ENCODE peak calls at places on chromosome 18, in five cellular contexts. P is cardiac muscle cell, L is endodermal cell, D is IMR-90, K is GM23338. T is an unnamed sample. For H3K36me3, the result is how much of the 10 kb centered on the place peaks cover.

GRCh38 chr18:51865538-51865937 is 474.5 kb upstream of the DCC start:
- DNase-seq in D (no peak), L (no peak), K (no peak), P (no peak), T (no peak)

GRCh38 chr18:7688580-7688979 is 121.5 kb downstream of the PTPRM start:
- DNase-seq in P (no peak), D (no peak), L (no peak), K (no peak), T (no peak)

GRCh38 chr18:6069103-6069502 is 173.8 kb upstream of the TMEM200C start:
- DNase-seq in P (no peak), K (no peak), D (no peak), L (no peak), T (no peak)

GRCh38 chr18:11488175-11488574 is 121.2 kb upstream of the SLC35G4 start:
- DNase-seq in D (peak), K (no peak), P (no peak), L (no peak), T (no peak)

GRCh38 chr18:57585421-57585820 is 1.1 kb downstream of the FECH start:
- DNase-seq in K (no peak), D (peak), P (no peak), L (no peak), T (no peak)

GRCh38 chr18:41113885-41114482 is 841.0 kb upstream of the PIK3C3 start:
- DNase-seq in K (no peak), D (peak), P (no peak), L (no peak), T (no peak)

GRCh38 chr18:21241224-21242131 is 554 bp upstream of the GREB1L start:
- DNase-seq in L (peak), P (peak), D (no peak), K (peak), T (peak)

GRCh38 chr18:39057423-39058057 is 1491.9 kb upstream of the CELF4 start:
- DNase-seq in L (no peak), K (no peak), P (no peak), D (peak), T (no peak)

GRCh38 chr18:12236934-12237832 is 17.0 kb upstream of the CIDEA start:
- DNase-seq in D (peak), K (peak), P (peak), L (peak), T (peak)

GRCh38 chr18:12021596-12021995 is 40.3 kb downstream of the IMPA2 start:
- DNase-seq in D (no peak), K (no peak), P (no peak), L (no peak), T (no peak)

GRCh38 chr18:31088532-31088931 is 13.7 kb downstream of the DSC2 start:
- DNase-seq in K (no peak), L (no peak), P (no peak), D (no peak), T (no peak)

GRCh38 chr18:47931707-47932103 is 1.2 kb upstream of the SMAD2 start:
- DNase-seq in P (peak), K (peak), L (no peak), D (no peak), T (peak)

GRCh38 chr18:23856466-23857175 is 157.9 kb upstream of the TTC39C start:
- DNase-seq in L (peak), P (no peak), K (no peak), D (peak), T (peak)

GRCh38 chr18:23493654-23494053 is 9.7 kb upstream of the RMC1 start:
- DNase-seq in P (no peak), L (peak), D (no peak), K (no peak), T (peak)

GRCh38 chr18:25826823-25827617 is 263.4 kb downstream of the SS18 start:
- DNase-seq in P (no peak), K (no peak), L (no peak), D (no peak), T (no peak)

GRCh38 chr18:70390366-70391090 is 101.7 kb downstream of the SOCS6 start:
- DNase-seq in K (no peak), L (no peak), P (no peak), D (peak), T (no peak)

GRCh38 chr18:44699571-44700261 is 19.0 kb downstream of the SETBP1 start:
- DNase-seq in P (no peak), D (no peak), L (no peak), K (no peak), T (no peak)

GRCh38 chr18:44697315-44697714 is 16.6 kb downstream of the SETBP1 start:
- DNase-seq in K (no peak), D (no peak), P (no peak), L (no peak), T (no peak)

GRCh38 chr18:44695503-44695902 is 14.8 kb downstream of the SETBP1 start:
- DNase-seq in L (no peak), K (no peak), D (no peak), P (no peak), T (no peak)

GRCh38 chr18:44698518-44698917 is 17.8 kb downstream of the SETBP1 start:
- DNase-seq in D (no peak), L (no peak), P (no peak), K (no peak), T (no peak)

DNA sequence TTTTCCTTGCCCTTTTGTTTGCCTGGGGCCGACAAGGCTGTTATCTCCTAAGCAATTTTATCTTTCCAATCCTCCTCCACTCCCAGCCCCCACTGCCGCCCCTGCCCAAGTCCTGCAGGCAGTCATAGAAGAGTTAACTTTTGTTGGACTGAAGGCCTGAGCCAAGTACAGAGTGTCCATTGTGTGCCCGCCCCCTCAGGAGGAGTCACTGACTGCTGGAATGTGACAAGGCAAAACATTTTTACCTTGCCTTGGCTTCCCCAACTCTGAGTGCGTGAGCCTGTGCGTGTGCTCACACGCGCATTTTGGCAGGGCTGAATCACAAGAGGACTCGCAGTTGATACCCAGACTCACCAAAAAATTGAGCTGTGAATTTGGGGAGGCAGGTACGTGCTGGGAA is 16.2 kb downstream of the SETBP1 start:
- DNase-seq in P (peak), L (peak), D (no peak), K (no peak), T (no peak)
- H3K4me3 ChIP-seq in P (no peak), L (peak), D (no peak), K (peak), T (no peak)

GRCh38 chr18:50633992-50634391 is 74.1 kb downstream of the MAPK4 start:
- DNase-seq in D (no peak), P (no peak), L (no peak), K (no peak), T (no peak)

GRCh38 chr18:50638623-50639398 is 78.9 kb downstream of the MAPK4 start:
- DNase-seq in K (peak), D (no peak), P (peak), L (peak), T (peak)

GRCh38 chr18:50632895-50633515 is 73.1 kb downstream of the MAPK4 start:
- DNase-seq in L (no peak), P (no peak), D (no peak), K (no peak), T (no peak)

GRCh38 chr18:50637961-50638622 is 78.2 kb downstream of the MAPK4 start:
- DNase-seq in L (no peak), P (no peak), K (no peak), D (no peak), T (no peak)

GRCh38 chr18:50636366-50637057 is 76.6 kb downstream of the MAPK4 start:
- DNase-seq in K (no peak), L (no peak), D (no peak), P (no peak), T (no peak)
- H3K36me3 ChIP-seq in K (under half), L (under half), D (under half), P (under half), T (under half)

GRCh38 chr18:74692367-74693013 is 94.8 kb downstream of the ZNF407 start:
- DNase-seq in P (no peak), D (no peak), L (no peak), K (no peak), T (no peak)

GRCh38 chr18:74695170-74695569 is 97.5 kb downstream of the ZNF407 start:
- DNase-seq in D (no peak), P (no peak), L (no peak), K (no peak), T (no peak)

GRCh38 chr18:74683573-74683972 is 85.9 kb downstream of the ZNF407 start:
- DNase-seq in P (no peak), K (no peak), L (no peak), D (no peak), T (no peak)

GRCh38 chr18:74694436-74694835 is 96.8 kb downstream of the ZNF407 start:
- DNase-seq in L (no peak), K (no peak), D (no peak), P (no peak), T (no peak)

GRCh38 chr18:74689251-74689650 is 91.6 kb downstream of the ZNF407 start:
- DNase-seq in P (no peak), D (peak), K (no peak), L (no peak), T (no peak)
- TF ChIP-seq CTCF in P (no peak), D (no peak), K (no peak), L (no peak), T (no peak)

DNA sequence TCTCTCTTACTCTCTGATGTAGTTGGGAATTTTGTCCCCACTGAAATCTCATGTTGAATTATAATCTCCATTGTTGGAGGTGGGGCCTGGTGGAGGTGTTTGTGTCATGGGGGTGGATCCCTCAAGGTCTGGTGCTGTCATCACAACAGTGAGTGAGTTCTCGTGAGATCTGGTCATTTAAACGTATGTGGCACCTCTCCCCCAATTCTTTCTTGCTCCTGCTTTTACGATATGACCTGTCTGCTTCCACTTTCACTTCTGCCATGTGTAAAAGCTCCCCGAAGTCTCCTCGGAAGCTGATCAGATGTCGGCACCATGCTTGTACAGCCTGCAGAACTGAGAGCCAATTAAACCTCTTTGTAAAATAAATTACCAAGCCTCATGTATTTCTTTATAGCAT is 337.8 kb upstream of the CDH2 start:
- DNase-seq in P (no peak), D (no peak), K (no peak), L (no peak), T (no peak)
- H3K4me3 ChIP-seq in P (no peak), D (no peak), K (no peak), L (no peak), T (no peak)

T was measured in WERI-Rb-1.